ENCODE peak calls at places on chromosomes 13 and 19, in five cellular contexts. W is GM13977, A is stomach, C is AG09309, B is nephron progenitor cell. V is an unnamed sample.

GRCh38 chr19:50230379-50231351 is 27.2 kb downstream of the MYH14 start:
- DNase-seq in C (no peak), B (peak), W (no peak), A (no peak), V (no peak)

GRCh38 chr13:45367358-45367757 is 26.4 kb upstream of the TPT1 start:
- DNase-seq in B (no peak), W (peak), C (peak), A (peak), V (no peak)

GRCh38 chr13:74710006-74710405 is 575.8 kb upstream of the KLF12 start:
- DNase-seq in C (peak), B (no peak), A (no peak), W (no peak), V (no peak)

GRCh38 chr13:94660695-94661324 is 51.5 kb downstream of the SOX21 start:
- DNase-seq in W (peak), C (no peak), A (no peak), B (no peak), V (peak)

GRCh38 chr13:40340368-40341085 is 325.9 kb downstream of the FOXO1 start:
- DNase-seq in W (no peak), B (no peak), C (no peak), A (no peak), V (no peak)

GRCh38 chr13:20131057-20131832 is 29.6 kb downstream of the GJA3 start:
- DNase-seq in W (no peak), B (no peak), C (no peak), A (no peak), V (no peak)

GRCh38 chr19:50214699-50215543 is 11.5 kb downstream of the MYH14 start:
- DNase-seq in B (peak), A (peak), W (no peak), C (no peak), V (no peak)

GRCh38 chr13:113491418-113491883 is 940 bp upstream of the DCUN1D2 start:
- DNase-seq in B (peak), A (peak), C (no peak), W (no peak), V (peak)

GRCh38 chr13:36919833-36920611 is at the start of gene SMAD9:
- DNase-seq in B (peak), A (peak), W (peak), C (no peak), V (peak)

GRCh38 chr19:46211201-46211881 is 18.2 kb upstream of the IGFL1 start:
- DNase-seq in W (no peak), C (no peak), B (no peak), A (peak), V (peak)

GRCh38 chr19:47230122-47230920 is 678 bp downstream of the BBC3 start:
- DNase-seq in B (peak), A (peak), C (no peak), W (peak), V (peak)

GRCh38 chr13:39616087-39616694 is 13.2 kb upstream of the LHFPL6 start:
- DNase-seq in W (peak), B (peak), C (no peak), A (no peak), V (peak)

GRCh38 chr13:74287672-74288169 is 153.5 kb upstream of the KLF12 start:
- DNase-seq in B (peak), A (peak), C (no peak), W (peak), V (peak)

GRCh38 chr13:73934215-73934623 is 200.0 kb downstream of the KLF12 start:
- DNase-seq in A (no peak), B (no peak), W (no peak), C (no peak), V (no peak)

GRCh38 chr19:49533551-49534488 is 6.0 kb downstream of the RCN3 start:
- DNase-seq in A (peak), W (peak), B (peak), C (no peak), V (peak)

DNA sequence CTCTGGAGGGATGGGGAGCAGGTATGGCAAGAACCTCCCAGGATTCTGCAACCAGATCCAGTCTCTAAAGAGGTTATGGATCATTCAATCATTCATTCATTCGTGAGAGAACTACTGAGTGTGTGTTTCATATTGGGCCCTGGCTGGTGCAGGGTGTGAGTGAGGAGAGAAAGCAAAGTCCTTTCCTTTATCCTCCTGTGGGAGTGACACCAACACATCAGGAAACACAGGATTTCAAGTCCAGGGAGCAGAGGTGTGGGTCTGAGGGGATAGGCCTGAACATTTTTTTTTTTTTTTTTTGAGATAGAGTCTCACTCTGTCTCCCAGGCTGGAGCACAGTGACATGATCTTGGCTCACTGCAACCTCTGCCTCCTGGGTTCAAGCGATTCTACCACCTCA is 3.3 kb downstream of the CEACAM1 start:
- DNase-seq in A (no peak), W (no peak), C (no peak), B (no peak), V (no peak)
- TF ChIP-seq CTCF in A (no peak), W (no peak), C (no peak), B (no peak), V (no peak)

GRCh38 chr13:43407023-43407581 is 379.7 kb downstream of the ENOX1 start:
- DNase-seq in W (no peak), A (no peak), C (no peak), B (no peak), V (no peak)

GRCh38 chr13:43401364-43401763 is 378.0 kb downstream of the DNAJC15 start:
- DNase-seq in C (no peak), A (no peak), W (no peak), B (no peak), V (no peak)

GRCh38 chr13:43408274-43408673 is 378.5 kb downstream of the ENOX1 start:
- DNase-seq in C (no peak), W (no peak), A (no peak), B (no peak), V (no peak)

GRCh38 chr13:43411211-43411610 is 375.6 kb downstream of the ENOX1 start:
- DNase-seq in C (no peak), A (no peak), B (no peak), W (no peak), V (no peak)

GRCh38 chr13:43405457-43405856 is 381.3 kb downstream of the ENOX1 start:
- DNase-seq in C (no peak), W (no peak), B (no peak), A (no peak), V (no peak)
- TF ChIP-seq CTCF in C (no peak), W (no peak), B (no peak), A (no peak), V (no peak)

DNA sequence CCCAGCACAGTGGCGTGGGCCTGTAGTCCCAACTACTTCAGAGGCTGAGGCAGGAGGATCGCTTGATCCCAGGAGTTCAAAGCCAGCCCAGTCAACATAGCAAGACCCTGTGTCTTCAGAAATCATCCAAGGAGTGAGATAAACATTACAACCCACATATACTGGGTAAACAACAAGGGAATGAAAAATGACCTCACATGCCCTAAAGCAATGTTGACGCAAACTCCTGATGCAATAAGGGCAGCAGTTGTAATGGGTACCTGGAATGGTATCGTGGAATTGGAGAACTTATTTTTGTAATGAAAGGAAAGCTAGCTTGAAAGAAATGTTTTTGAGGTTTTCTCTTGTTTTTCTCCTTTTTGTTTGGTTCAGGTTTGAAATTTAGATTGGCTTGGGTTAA is 24.5 kb upstream of the LGALS16 start:
- DNase-seq in C (no peak), W (no peak), B (no peak), A (no peak), V (no peak)
- TF ChIP-seq CTCF in C (no peak), W (no peak), B (no peak), A (no peak), V (no peak)

DNA sequence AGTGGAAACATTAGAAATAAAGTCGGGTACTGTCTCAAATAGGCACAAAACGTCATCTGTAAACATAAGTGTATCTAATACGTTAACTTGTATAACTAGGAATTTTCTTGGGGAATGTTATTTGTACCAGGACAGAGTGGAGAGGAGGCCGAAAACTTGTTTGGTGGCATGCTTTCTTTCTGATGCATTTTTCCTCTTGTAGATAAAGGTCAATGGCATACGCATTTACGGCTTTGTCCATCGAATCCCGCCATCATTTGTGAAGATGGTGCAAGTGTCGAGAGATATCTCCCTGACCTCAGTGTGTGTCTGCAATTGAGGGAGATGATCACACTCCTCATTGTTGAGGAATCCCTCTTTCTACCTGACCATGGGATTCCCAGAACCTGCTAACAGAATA is 4.7 kb downstream of the LGALS13 start:
- DNase-seq in B (no peak), W (no peak), A (no peak), C (no peak), V (no peak)
- TF ChIP-seq CTCF in B (no peak), W (no peak), A (no peak), C (no peak), V (no peak)

GRCh38 chr19:40225440-40226305 is 816 bp downstream of the CCNP start:
- DNase-seq in C (no peak), W (no peak), B (no peak), A (no peak), V (no peak)
- TF ChIP-seq CTCF in C (peak), W (peak), B (no peak), A (no peak), V (no peak)

DNA sequence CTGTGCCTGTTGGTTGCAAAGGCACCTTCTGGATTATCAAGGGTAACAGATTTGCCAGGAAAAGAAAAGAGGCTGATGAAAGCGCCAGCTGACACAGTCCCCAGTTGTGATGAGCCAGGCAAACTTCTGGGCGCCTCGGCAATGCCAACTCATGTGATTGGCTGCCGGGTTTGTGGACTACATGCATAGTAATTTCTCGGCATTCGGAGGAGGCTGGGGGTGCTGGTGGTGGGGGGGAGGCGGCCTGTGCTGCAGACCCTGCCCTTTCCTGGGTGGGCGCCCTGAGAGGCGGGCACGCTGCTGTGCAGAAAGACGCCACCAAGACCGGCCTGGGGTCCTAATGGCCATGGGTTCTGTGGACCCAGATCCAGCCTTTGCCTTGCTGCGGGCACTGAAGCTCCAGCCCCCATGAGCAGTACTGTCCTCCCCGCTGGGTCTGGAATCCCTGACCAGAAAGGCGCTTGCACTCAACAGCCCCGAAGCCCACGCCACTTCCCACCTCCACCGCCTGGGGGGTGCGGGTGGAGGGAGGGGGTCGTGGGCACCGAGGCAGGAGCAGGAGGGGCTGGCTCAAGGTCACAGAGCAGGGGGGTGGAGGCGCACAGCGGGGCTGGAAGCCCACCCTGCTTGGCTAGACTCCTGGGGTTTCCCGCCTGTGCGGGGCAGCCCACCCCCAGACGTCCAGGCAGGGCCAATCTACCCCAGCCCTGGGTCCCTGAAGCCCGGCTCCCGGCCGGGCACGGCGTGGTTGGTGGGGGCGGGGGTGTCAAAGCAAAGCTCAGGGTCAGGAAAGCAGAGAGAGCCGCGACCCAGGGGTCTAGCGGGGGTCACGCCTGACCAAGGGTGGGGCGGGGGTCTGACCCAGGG is 1.0 kb downstream of the DIRAS1 start:
- DNase-seq in B (peak), W (peak), C (no peak), A (no peak), V (no peak)
- TF ChIP-seq CTCF in B (no peak), W (no peak), C (peak), A (no peak), V (no peak)

GRCh38 chr19:35395762-35396199 is 24.9 kb downstream of the GPR42 start:
- DNase-seq in A (peak), C (no peak), W (no peak), B (no peak), V (no peak)
- TF ChIP-seq CTCF in A (no peak), C (no peak), W (no peak), B (no peak), V (no peak)

GRCh38 chr19:4443188-4443587 is 14.4 kb downstream of the UBXN6 start:
- DNase-seq in W (no peak), C (no peak), B (no peak), A (no peak), V (no peak)

GRCh38 chr19:4442846-4443146 is 14.8 kb downstream of the UBXN6 start:
- DNase-seq in C (no peak), W (no peak), A (no peak), B (no peak), V (no peak)

GRCh38 chr19:4441994-4442845 is 15.4 kb downstream of the UBXN6 start:
- DNase-seq in A (no peak), W (no peak), C (no peak), B (no peak), V (no peak)

GRCh38 chr19:4444765-4445741 is 12.5 kb downstream of the UBXN6 start:
- DNase-seq in B (peak), C (no peak), W (no peak), A (no peak), V (no peak)

GRCh38 chr19:4443966-4444764 is 13.4 kb downstream of the UBXN6 start:
- DNase-seq in A (no peak), B (no peak), W (no peak), C (no peak), V (no peak)
- TF ChIP-seq CTCF in A (no peak), B (no peak), W (no peak), C (no peak), V (no peak)

GRCh38 chr19:18939163-18939562 is 1.9 kb downstream of the HOMER3 start:
- DNase-seq in A (no peak), W (no peak), C (no peak), B (no peak), V (no peak)

GRCh38 chr19:18942692-18943091 is 1.7 kb upstream of the HOMER3 start:
- DNase-seq in W (no peak), A (no peak), B (no peak), C (no peak), V (no peak)

GRCh38 chr19:18939922-18940775 is 868 bp downstream of the HOMER3 start:
- DNase-seq in W (peak), B (peak), C (no peak), A (peak), V (peak)

GRCh38 chr19:18941628-18942354 is 774 bp upstream of the HOMER3 start:
- DNase-seq in W (no peak), C (no peak), A (no peak), B (no peak), V (no peak)

GRCh38 chr19:18940791-18941627 is at the start of gene HOMER3:
- DNase-seq in A (peak), W (peak), C (no peak), B (peak), V (peak)
- TF ChIP-seq CTCF in A (no peak), W (peak), C (peak), B (no peak), V (no peak)

V was measured in endothelial cell.